ENCODE peak calls at places on chromosomes 12 and 14, in four cellular contexts. One of them, this sample, is unnamed.

GRCh38 chr14:96275182-96276112 is 19.4 kb downstream of the BDKRB1 start:
- DNase-seq in cardiac muscle cell: peak
- DNase-seq in brain microvascular endothelial cell: peak
- DNase-seq in heart left ventricle: peak
- DNase-seq in this sample: no peak

GRCh38 chr14:73394317-73394716 is 64.0 kb downstream of the NUMB start:
- DNase-seq in cardiac muscle cell: no peak
- DNase-seq in brain microvascular endothelial cell: no peak
- DNase-seq in heart left ventricle: no peak
- DNase-seq in this sample: no peak

GRCh38 chr12:31736472-31736871 is 7.7 kb upstream of the AMN1 start:
- DNase-seq in cardiac muscle cell: no peak
- DNase-seq in brain microvascular endothelial cell: peak
- DNase-seq in heart left ventricle: no peak
- DNase-seq in this sample: no peak

GRCh38 chr14:37501877-37502276 is 93.2 kb downstream of the FOXA1 start:
- DNase-seq in cardiac muscle cell: no peak
- DNase-seq in brain microvascular endothelial cell: no peak
- DNase-seq in heart left ventricle: no peak
- DNase-seq in this sample: no peak

GRCh38 chr12:116282371-116283286 is 5.1 kb upstream of the MED13L start:
- DNase-seq in cardiac muscle cell: no peak
- DNase-seq in brain microvascular endothelial cell: no peak
- DNase-seq in heart left ventricle: no peak
- DNase-seq in this sample: no peak

GRCh38 chr14:103362780-103363179 is 22.4 kb upstream of the MARK3 start:
- DNase-seq in cardiac muscle cell: no peak
- DNase-seq in brain microvascular endothelial cell: no peak
- DNase-seq in heart left ventricle: no peak
- DNase-seq in this sample: no peak

GRCh38 chr12:11884661-11885060 is 186.1 kb upstream of the BCL2L14 start:
- DNase-seq in cardiac muscle cell: no peak
- DNase-seq in brain microvascular endothelial cell: no peak
- DNase-seq in heart left ventricle: no peak
- DNase-seq in this sample: no peak

GRCh38 chr14:69263771-69264170 is 3.8 kb downstream of the GALNT16 start:
- DNase-seq in cardiac muscle cell: no peak
- DNase-seq in brain microvascular endothelial cell: no peak
- DNase-seq in heart left ventricle: peak
- DNase-seq in this sample: no peak

GRCh38 chr14:32571551-32571950 is 242.5 kb downstream of the AKAP6 start:
- DNase-seq in cardiac muscle cell: no peak
- DNase-seq in brain microvascular endothelial cell: no peak
- DNase-seq in heart left ventricle: no peak
- DNase-seq in this sample: no peak

GRCh38 chr14:32417956-32418552 is 89.0 kb downstream of the AKAP6 start:
- DNase-seq in cardiac muscle cell: peak
- DNase-seq in brain microvascular endothelial cell: peak
- DNase-seq in heart left ventricle: no peak
- DNase-seq in this sample: peak

GRCh38 chr14:96265387-96265786 is 9.4 kb downstream of the BDKRB1 start:
- DNase-seq in cardiac muscle cell: no peak
- DNase-seq in brain microvascular endothelial cell: no peak
- DNase-seq in heart left ventricle: no peak
- DNase-seq in this sample: no peak

GRCh38 chr12:55495490-55495889 is 3.3 kb downstream of the OR6C68 start:
- DNase-seq in cardiac muscle cell: no peak
- DNase-seq in brain microvascular endothelial cell: no peak
- DNase-seq in heart left ventricle: no peak
- DNase-seq in this sample: no peak

GRCh38 chr12:42744539-42745156 is 155.1 kb upstream of the PRICKLE1 start:
- DNase-seq in cardiac muscle cell: no peak
- DNase-seq in brain microvascular endothelial cell: no peak
- DNase-seq in heart left ventricle: no peak
- DNase-seq in this sample: no peak

GRCh38 chr12:111467092-111467861 is 61.6 kb downstream of the SH2B3 start:
- DNase-seq in cardiac muscle cell: no peak
- DNase-seq in brain microvascular endothelial cell: no peak
- DNase-seq in heart left ventricle: no peak
- DNase-seq in this sample: no peak

GRCh38 chr14:69928111-69928523 is 48.9 kb downstream of the SMOC1 start:
- DNase-seq in cardiac muscle cell: no peak
- DNase-seq in brain microvascular endothelial cell: peak
- DNase-seq in heart left ventricle: no peak
- DNase-seq in this sample: no peak

GRCh38 chr12:131618303-131618658 is 92.6 kb upstream of the SFSWAP start:
- DNase-seq in cardiac muscle cell: peak
- DNase-seq in brain microvascular endothelial cell: peak
- DNase-seq in heart left ventricle: no peak
- DNase-seq in this sample: no peak

GRCh38 chr12:95805864-95806669 is 15.5 kb upstream of the NTN4 start:
- DNase-seq in cardiac muscle cell: no peak
- DNase-seq in brain microvascular endothelial cell: peak
- DNase-seq in heart left ventricle: no peak
- DNase-seq in this sample: no peak

GRCh38 chr14:67426983-67427601 is 15.1 kb upstream of the PLEK2 start:
- DNase-seq in cardiac muscle cell: peak
- DNase-seq in brain microvascular endothelial cell: peak
- DNase-seq in heart left ventricle: peak
- DNase-seq in this sample: no peak

GRCh38 chr12:118274066-118274465 is 98.6 kb downstream of the TAOK3 start:
- DNase-seq in cardiac muscle cell: no peak
- DNase-seq in brain microvascular endothelial cell: no peak
- DNase-seq in heart left ventricle: no peak
- DNase-seq in this sample: no peak

GRCh38 chr12:121808623-121809022 is 4.8 kb downstream of the SETD1B start:
- DNase-seq in cardiac muscle cell: no peak
- DNase-seq in brain microvascular endothelial cell: no peak
- DNase-seq in heart left ventricle: no peak
- DNase-seq in this sample: no peak

GRCh38 chr14:94125659-94126418 is 3.6 kb downstream of the IFI27L2 start:
- DNase-seq in cardiac muscle cell: no peak
- DNase-seq in brain microvascular endothelial cell: no peak
- DNase-seq in heart left ventricle: no peak
- DNase-seq in this sample: peak

GRCh38 chr12:80412343-80412953 is 31.6 kb upstream of the PTPRQ start:
- DNase-seq in cardiac muscle cell: peak
- DNase-seq in brain microvascular endothelial cell: peak
- DNase-seq in heart left ventricle: no peak
- DNase-seq in this sample: no peak

GRCh38 chr12:56084958-56085543 is 5.1 kb downstream of the ERBB3 start:
- DNase-seq in cardiac muscle cell: peak
- DNase-seq in brain microvascular endothelial cell: no peak
- DNase-seq in heart left ventricle: no peak
- DNase-seq in this sample: no peak

GRCh38 chr12:99154264-99154982 is 493.1 kb upstream of the GARIN6 start:
- DNase-seq in cardiac muscle cell: peak
- DNase-seq in brain microvascular endothelial cell: no peak
- DNase-seq in heart left ventricle: peak
- DNase-seq in this sample: no peak

GRCh38 chr12:95224202-95225170 is 6.9 kb downstream of the VEZT start:
- DNase-seq in cardiac muscle cell: peak
- DNase-seq in brain microvascular endothelial cell: peak
- DNase-seq in heart left ventricle: no peak
- DNase-seq in this sample: no peak

GRCh38 chr12:109949089-109949488 is 47.1 kb downstream of the GIT2 start:
- DNase-seq in cardiac muscle cell: peak
- DNase-seq in brain microvascular endothelial cell: peak
- DNase-seq in heart left ventricle: no peak
- DNase-seq in this sample: no peak

GRCh38 chr12:5571115-5571514 is 139.2 kb downstream of the NTF3 start:
- DNase-seq in cardiac muscle cell: no peak
- DNase-seq in brain microvascular endothelial cell: no peak
- DNase-seq in heart left ventricle: no peak
- DNase-seq in this sample: no peak

GRCh38 chr14:101552786-101553231 is 8.5 kb upstream of the DIO3 start:
- DNase-seq in cardiac muscle cell: no peak
- DNase-seq in brain microvascular endothelial cell: no peak
- DNase-seq in heart left ventricle: no peak
- DNase-seq in this sample: no peak

GRCh38 chr14:101553931-101554330 is 7.4 kb upstream of the DIO3 start:
- DNase-seq in cardiac muscle cell: no peak
- DNase-seq in brain microvascular endothelial cell: no peak
- DNase-seq in heart left ventricle: no peak
- DNase-seq in this sample: no peak

GRCh38 chr14:101551729-101552595 is 9.3 kb upstream of the DIO3 start:
- DNase-seq in cardiac muscle cell: no peak
- DNase-seq in brain microvascular endothelial cell: no peak
- DNase-seq in heart left ventricle: no peak
- DNase-seq in this sample: no peak

GRCh38 chr14:101554991-101555668 is 6.2 kb upstream of the DIO3 start:
- DNase-seq in cardiac muscle cell: no peak
- DNase-seq in brain microvascular endothelial cell: no peak
- DNase-seq in heart left ventricle: no peak
- DNase-seq in this sample: no peak

DNA sequence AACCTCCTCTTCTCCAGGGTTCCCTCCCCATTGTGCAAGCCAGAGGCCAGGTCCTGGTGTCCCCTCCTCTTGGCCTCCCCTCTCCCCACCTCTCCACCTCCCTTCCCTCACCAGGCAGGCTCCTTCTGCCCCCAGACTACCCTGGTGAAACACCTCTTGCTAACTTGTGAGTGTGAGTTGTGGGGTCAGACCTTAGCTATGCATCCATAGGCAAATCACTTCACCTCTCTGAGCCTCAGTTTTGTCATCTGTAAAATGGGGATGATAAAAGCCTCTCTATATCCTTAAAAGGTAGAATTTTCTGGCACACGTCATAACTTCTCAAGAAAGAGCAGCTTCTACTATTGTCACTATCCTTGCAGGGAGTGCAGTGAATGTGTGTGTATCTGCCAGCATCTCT is 7.9 kb upstream of the DIO3 start:
- DNase-seq in cardiac muscle cell: no peak
- DNase-seq in brain microvascular endothelial cell: no peak
- DNase-seq in heart left ventricle: no peak
- DNase-seq in this sample: no peak
- H3K27ac ChIP-seq in cardiac muscle cell: no peak
- H3K27ac ChIP-seq in brain microvascular endothelial cell: no peak
- H3K27ac ChIP-seq in heart left ventricle: no peak
- H3K27ac ChIP-seq in this sample: no peak

GRCh38 chr12:94174576-94174975 is 26.2 kb downstream of the PLXNC1 start:
- DNase-seq in cardiac muscle cell: no peak
- DNase-seq in brain microvascular endothelial cell: no peak
- DNase-seq in heart left ventricle: peak
- DNase-seq in this sample: no peak
- H3K4me3 ChIP-seq in cardiac muscle cell: no peak
- H3K4me3 ChIP-seq in brain microvascular endothelial cell: no peak
- H3K4me3 ChIP-seq in heart left ventricle: no peak
- H3K4me3 ChIP-seq in this sample: no peak

GRCh38 chr12:97899529-97899928 is 436.9 kb downstream of the RMST start:
- DNase-seq in cardiac muscle cell: no peak
- DNase-seq in brain microvascular endothelial cell: no peak
- DNase-seq in heart left ventricle: no peak
- DNase-seq in this sample: no peak
- H3K27ac ChIP-seq in cardiac muscle cell: no peak
- H3K27ac ChIP-seq in brain microvascular endothelial cell: no peak
- H3K27ac ChIP-seq in heart left ventricle: no peak
- H3K27ac ChIP-seq in this sample: no peak

GRCh38 chr12:89350661-89351488 is 1.4 kb downstream of the DUSP6 start:
- DNase-seq in cardiac muscle cell: peak
- DNase-seq in brain microvascular endothelial cell: no peak
- DNase-seq in heart left ventricle: no peak
- DNase-seq in this sample: no peak

GRCh38 chr12:89350260-89350659 is 2.0 kb downstream of the DUSP6 start:
- DNase-seq in cardiac muscle cell: no peak
- DNase-seq in brain microvascular endothelial cell: no peak
- DNase-seq in heart left ventricle: no peak
- DNase-seq in this sample: no peak

GRCh38 chr12:89348894-89349669 is 3.2 kb downstream of the DUSP6 start:
- DNase-seq in cardiac muscle cell: no peak
- DNase-seq in brain microvascular endothelial cell: peak
- DNase-seq in heart left ventricle: no peak
- DNase-seq in this sample: no peak

GRCh38 chr12:89351489-89352241 is 636 bp downstream of the DUSP6 start:
- DNase-seq in cardiac muscle cell: peak
- DNase-seq in brain microvascular endothelial cell: no peak
- DNase-seq in heart left ventricle: no peak
- DNase-seq in this sample: no peak

GRCh38 chr12:89349814-89350213 is 2.5 kb downstream of the DUSP6 start:
- DNase-seq in cardiac muscle cell: no peak
- DNase-seq in brain microvascular endothelial cell: peak
- DNase-seq in heart left ventricle: peak
- DNase-seq in this sample: no peak
- H3K4me3 ChIP-seq in cardiac muscle cell: peak
- H3K4me3 ChIP-seq in brain microvascular endothelial cell: peak
- H3K4me3 ChIP-seq in heart left ventricle: peak
- H3K4me3 ChIP-seq in this sample: peak

DNA sequence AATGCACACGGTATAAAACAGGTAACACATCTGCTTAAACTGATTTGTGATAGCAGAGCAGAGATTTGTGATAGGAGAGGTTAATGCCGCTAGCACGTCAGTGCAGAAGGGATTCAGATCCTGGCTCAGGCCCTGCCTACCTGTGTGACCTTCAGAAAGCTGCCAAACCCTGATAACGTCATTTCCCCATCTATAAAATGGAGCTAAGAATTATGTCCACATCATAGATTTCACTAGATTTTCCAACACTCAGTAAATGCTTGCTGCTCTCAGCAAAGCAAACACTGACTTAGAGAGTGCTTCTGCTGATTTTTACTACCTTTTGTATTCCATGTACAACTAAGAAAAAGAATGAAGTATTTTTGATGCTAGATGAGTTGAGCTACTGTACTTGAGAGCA is 261.5 kb downstream of the ITPR2 start:
- DNase-seq in cardiac muscle cell: no peak
- DNase-seq in brain microvascular endothelial cell: no peak
- DNase-seq in heart left ventricle: no peak
- DNase-seq in this sample: no peak
- H3K27ac ChIP-seq in cardiac muscle cell: no peak
- H3K27ac ChIP-seq in brain microvascular endothelial cell: no peak
- H3K27ac ChIP-seq in heart left ventricle: no peak
- H3K27ac ChIP-seq in this sample: no peak

GRCh38 chr12:54021432-54022013 is 6.7 kb upstream of the HOXC6 start:
- DNase-seq in cardiac muscle cell: no peak
- DNase-seq in brain microvascular endothelial cell: no peak
- DNase-seq in heart left ventricle: no peak
- DNase-seq in this sample: no peak
- H3K4me3 ChIP-seq in cardiac muscle cell: no peak
- H3K4me3 ChIP-seq in brain microvascular endothelial cell: no peak
- H3K4me3 ChIP-seq in heart left ventricle: no peak
- H3K4me3 ChIP-seq in this sample: no peak

This sample was measured in ascending aorta.